ENCODE peak calls at places on chromosomes 6 and 20, in five cellular contexts. S is SK-N-SH, B is GM23338, C is OCI-LY7, U is neural progenitor cell. N is an unnamed sample.

GRCh38 chr6:17986656-17987575 is 519 bp downstream of the KIF13A start:
- DNase-seq in S (peak; percentile 83), B (peak; percentile 84), C (peak; percentile 34), U (peak; percentile 42), N (peak; percentile 77)

GRCh38 chr20:57432874-57433491 is 41.8 kb downstream of the RBM38 start:
- DNase-seq in S (no peak), B (no peak), C (peak; percentile 92), U (no peak), N (no peak)

GRCh38 chr6:129335792-129336191 is 374.2 kb downstream of the ARHGAP18 start:
- DNase-seq in S (no peak), B (no peak), C (no peak), U (no peak), N (no peak)

GRCh38 chr20:49278036-49278816 is at the start of gene ZNFX1:
- DNase-seq in S (peak; percentile 96), B (peak; percentile 99), C (peak; percentile 99), U (peak; percentile 99), N (peak; percentile 99)

GRCh38 chr6:145036848-145037567 is 698.3 kb downstream of the EPM2A start:
- DNase-seq in S (peak; percentile 48), B (no peak), C (no peak), U (no peak), N (no peak)

GRCh38 chr20:56091635-56092180 is 86.4 kb upstream of the CBLN4 start:
- DNase-seq in S (no peak), B (no peak), C (no peak), U (no peak), N (no peak)

GRCh38 chr6:90028080-90028778 is 134.0 kb downstream of the GJA10 start:
- DNase-seq in S (peak; percentile 8), B (no peak), C (no peak), U (no peak), N (no peak)

GRCh38 chr6:109308018-109308492 is 74.2 kb downstream of the CD164 start:
- DNase-seq in S (no peak), B (no peak), C (no peak), U (no peak), N (peak; percentile 88)

GRCh38 chr6:56245903-56246351 is 1.5 kb downstream of the COL21A1 start:
- DNase-seq in S (no peak), B (no peak), C (no peak), U (no peak), N (no peak)

GRCh38 chr6:135535989-135536414 is 38.5 kb upstream of the AHI1 start:
- DNase-seq in S (peak; percentile 37), B (peak; percentile 83), C (peak; percentile 52), U (peak; percentile 48), N (peak; percentile 65)

GRCh38 chr6:116144590-116144989 is 18.7 kb upstream of the COL10A1 start:
- DNase-seq in S (no peak), B (no peak), C (no peak), U (no peak), N (no peak)

GRCh38 chr6:161233986-161234620 is 39.8 kb downstream of the AGPAT4 start:
- DNase-seq in S (peak; percentile 32), B (no peak), C (no peak), U (no peak), N (peak; percentile 76)

GRCh38 chr6:3813150-3813780 is 35.9 kb upstream of the FAM50B start:
- DNase-seq in S (no peak), B (no peak), C (no peak), U (no peak), N (no peak)

GRCh38 chr6:87700729-87701675 is 1.0 kb downstream of the AKIRIN2 start:
- DNase-seq in S (peak; percentile 69), B (peak; percentile 39), C (peak; percentile 66), U (peak; percentile 55), N (peak; percentile 71)

GRCh38 chr6:153568601-153569000 is 437.5 kb upstream of the RGS17 start:
- DNase-seq in S (no peak), B (no peak), C (no peak), U (no peak), N (no peak)

GRCh38 chr20:32855387-32855786 is 3.3 kb upstream of the EFCAB8 start:
- DNase-seq in S (no peak), B (no peak), C (no peak), U (no peak), N (no peak)

GRCh38 chr6:105941616-105942412 is 144.3 kb upstream of the PRDM1 start:
- DNase-seq in S (no peak), B (no peak), C (no peak), U (no peak), N (no peak)

GRCh38 chr20:38970302-38970701 is 8.2 kb downstream of the DHX35 start:
- DNase-seq in S (no peak), B (no peak), C (no peak), U (no peak), N (no peak)

GRCh38 chr20:11799131-11799800 is 118.4 kb upstream of the BTBD3 start:
- DNase-seq in S (peak; percentile 10), B (no peak), C (no peak), U (no peak), N (peak; percentile 27)

GRCh38 chr20:5215592-5216304 is 88.9 kb downstream of the CDS2 start:
- DNase-seq in S (no peak), B (no peak), C (no peak), U (no peak), N (no peak)

GRCh38 chr20:2822073-2822472 is 5.9 kb downstream of the TMEM239 start:
- DNase-seq in S (no peak), B (no peak), C (no peak), U (peak; percentile 26), N (no peak)

GRCh38 chr20:32559753-32560380 is 25.3 kb downstream of the NOL4L start:
- DNase-seq in S (peak; percentile 51), B (no peak), C (no peak), U (peak; percentile 18), N (no peak)

GRCh38 chr6:104682722-104683643 is 176.7 kb downstream of the HACE1 start:
- DNase-seq in S (peak; percentile 52), B (peak; percentile 86), C (peak; percentile 63), U (peak; percentile 73), N (peak; percentile 61)

GRCh38 chr20:23246682-23247664 is 103.6 kb upstream of the NXT1 start:
- DNase-seq in S (no peak), B (no peak), C (peak; percentile 2), U (no peak), N (no peak)

GRCh38 chr6:3748208-3748701 is 3.3 kb downstream of the PXDC1 start:
- DNase-seq in S (peak; percentile 86), B (peak; percentile 87), C (peak; percentile 38), U (peak; percentile 84), N (peak; percentile 80)

GRCh38 chr6:130993292-130993765 is 69.7 kb downstream of the EPB41L2 start:
- DNase-seq in S (no peak), B (peak; percentile 52), C (peak; percentile 48), U (no peak), N (no peak)

GRCh38 chr6:74415056-74415455 is 719.1 kb downstream of the CD109 start:
- DNase-seq in S (no peak), B (no peak), C (no peak), U (no peak), N (no peak)

GRCh38 chr20:60680554-60680953 is 571.5 kb upstream of the CDH4 start:
- DNase-seq in S (no peak), B (no peak), C (no peak), U (no peak), N (no peak)

GRCh38 chr6:17729223-17730077 is 22.7 kb upstream of the NUP153 start:
- DNase-seq in S (no peak), B (no peak), C (no peak), U (no peak), N (no peak)

GRCh38 chr6:22288721-22289120 is 8.1 kb downstream of the PRL start:
- DNase-seq in S (no peak), B (no peak), C (no peak), U (no peak), N (no peak)

GRCh38 chr6:117485433-117485832 is 3.0 kb downstream of the DCBLD1 start:
- DNase-seq in S (no peak), B (no peak), C (no peak), U (no peak), N (no peak)

GRCh38 chr6:117482240-117483003 is at the start of gene DCBLD1:
- DNase-seq in S (peak; percentile 81), B (peak; percentile 86), C (no peak), U (peak; percentile 88), N (peak; percentile 90)

GRCh38 chr6:117483004-117483644 is 650 bp downstream of the DCBLD1 start:
- DNase-seq in S (peak; percentile 54), B (peak; percentile 67), C (no peak), U (peak; percentile 86), N (peak; percentile 79)

GRCh38 chr6:117483645-117484016 is 1.2 kb downstream of the DCBLD1 start:
- DNase-seq in S (no peak), B (peak; percentile 13), C (no peak), U (no peak), N (peak; percentile 32)

GRCh38 chr6:117484052-117484646 is 1.7 kb downstream of the DCBLD1 start:
- DNase-seq in S (no peak), B (no peak), C (no peak), U (no peak), N (no peak)
- H3K27ac ChIP-seq in S (no peak overlapping the region), B (no peak overlapping the region), C (no peak overlapping the region), U (no peak overlapping the region), N (peak overlapping the region; percentile 94)

GRCh38 chr6:14270142-14270893 is 152.7 kb downstream of the CD83 start:
- DNase-seq in S (no peak), B (no peak), C (no peak), U (no peak), N (no peak)
- H2AFZ ChIP-seq in S (no peak overlapping the region), B (no peak overlapping the region), C (no peak overlapping the region), U (no peak overlapping the region), N (no peak overlapping the region)

DNA sequence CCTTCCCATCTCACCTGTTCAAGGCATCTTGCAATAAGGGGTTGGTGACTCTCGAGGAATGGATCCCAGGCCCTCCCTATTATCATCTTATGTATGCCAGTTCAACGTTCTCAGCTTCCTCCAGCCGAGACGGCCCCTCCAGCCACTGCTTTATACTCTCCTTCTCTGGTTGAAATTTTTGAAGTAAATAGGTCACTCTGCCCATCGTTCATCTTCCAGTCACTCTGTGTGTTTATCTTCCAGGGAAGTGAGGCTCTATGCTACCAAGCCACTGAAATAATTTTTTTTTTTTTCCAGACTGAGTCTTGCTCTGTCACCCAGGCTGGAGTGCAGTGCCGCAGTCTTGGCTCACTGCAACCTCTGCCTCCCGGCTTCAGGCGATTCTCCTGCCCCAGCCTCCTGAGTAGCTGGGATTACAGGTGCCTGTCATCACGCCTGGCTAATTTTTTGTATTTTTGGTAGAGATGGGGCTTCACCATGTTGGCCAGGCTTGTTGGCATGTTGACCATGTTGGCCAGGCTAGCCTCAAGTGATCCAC is 17.0 kb downstream of the PTPN1 start:
- DNase-seq in S (no peak), B (no peak), C (no peak), U (no peak), N (no peak)
- TF ChIP-seq EZH2phosphoT487 in S (no peak), B (no peak), C (no peak), U (no peak), N (no peak)

DNA sequence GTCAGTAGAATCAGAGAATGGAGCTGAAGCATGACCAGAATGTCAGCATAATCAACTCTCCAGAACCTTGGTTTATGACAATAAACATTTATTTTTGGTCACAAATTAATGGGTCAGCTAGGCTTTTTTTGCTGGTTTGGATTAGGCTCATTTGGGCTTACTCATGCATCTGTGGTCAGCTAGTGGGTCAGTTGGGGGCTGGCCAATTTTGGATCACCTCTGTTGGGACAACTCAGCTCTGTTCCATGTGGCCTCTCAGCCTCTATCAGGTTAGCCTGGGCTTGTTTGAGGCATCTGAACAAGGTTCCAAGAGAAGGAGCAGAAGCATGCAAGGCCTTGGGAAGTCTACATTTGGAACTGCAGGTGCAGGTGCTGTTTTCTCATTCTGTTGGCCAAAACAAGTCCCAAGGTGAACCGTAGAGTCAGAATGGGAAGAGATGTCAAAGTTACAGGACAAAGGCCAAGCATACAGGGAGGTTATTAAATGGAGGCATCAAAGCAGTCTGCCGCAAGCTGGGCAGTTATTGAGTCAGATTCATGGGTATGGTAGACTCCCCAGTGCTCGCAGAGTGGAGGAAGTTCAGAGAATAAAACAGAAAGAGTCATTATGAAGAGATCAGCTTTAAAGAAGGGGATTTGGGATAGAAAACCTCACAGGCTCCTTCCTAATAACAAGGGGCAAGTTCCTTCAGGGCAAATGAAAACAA is 173.0 kb downstream of the PLCB4 start:
- DNase-seq in S (no peak), B (no peak), C (no peak), U (peak; percentile 6), N (no peak)
- H3K27ac ChIP-seq in S (no peak overlapping the region), B (no peak overlapping the region), C (no peak overlapping the region), U (no peak overlapping the region), N (peak overlapping the region; percentile 1)

N was measured in hepatocyte.